ENCODE peak calls at places on chromosomes 6 and 20, in six cellular contexts. T, Y, O, U, L and P are unnamed samples.

GRCh38 chr20:38131588-38132121 is 33.4 kb downstream of the TGM2 start:
- DNase-seq in T (no peak), Y (no peak), L (peak), O (no peak), U (no peak), P (no peak)

GRCh38 chr6:123945386-123945785 is 141.7 kb downstream of the NKAIN2 start:
- DNase-seq in L (no peak), O (no peak), Y (no peak), U (no peak), T (no peak), P (no peak)

GRCh38 chr6:93282521-93283031 is 136.8 kb downstream of the EPHA7 start:
- DNase-seq in U (no peak), T (no peak), L (no peak), Y (no peak), O (no peak), P (no peak)

GRCh38 chr6:5787054-5787720 is 219.5 kb downstream of the NRN1 start:
- DNase-seq in U (no peak), O (no peak), Y (no peak), T (no peak), L (no peak), P (no peak)

GRCh38 chr20:45485388-45485787 is 15.8 kb downstream of the WFDC2 start:
- DNase-seq in U (no peak), L (no peak), T (no peak), O (no peak), Y (no peak), P (no peak)

GRCh38 chr6:152696543-152696942 is 1.2 kb upstream of the MYCT1 start:
- DNase-seq in U (no peak), Y (peak), L (peak), O (no peak), T (no peak), P (no peak)

GRCh38 chr6:113149511-113149910 is 707.6 kb upstream of the MARCKS start:
- DNase-seq in T (no peak), L (no peak), U (no peak), O (no peak), Y (no peak), P (no peak)

GRCh38 chr20:60255866-60256265 is 297.6 kb downstream of the CDH26 start:
- DNase-seq in Y (peak), U (no peak), T (no peak), O (no peak), L (no peak), P (no peak)

GRCh38 chr6:11033825-11034224 is 10.3 kb downstream of the ELOVL2 start:
- DNase-seq in L (peak), O (no peak), T (no peak), Y (peak), U (no peak), P (no peak)

GRCh38 chr20:61942526-61942925 is 123.2 kb downstream of the TAF4 start:
- DNase-seq in U (no peak), Y (no peak), L (no peak), T (no peak), O (no peak), P (peak)

GRCh38 chr20:3660262-3661059 is 2.7 kb downstream of the GFRA4 start:
- DNase-seq in U (peak), T (no peak), Y (no peak), O (no peak), L (no peak), P (no peak)

GRCh38 chr6:118644007-118644406 is 7.4 kb downstream of the CEP85L start:
- DNase-seq in T (no peak), O (no peak), L (peak), Y (peak), U (no peak), P (no peak)

GRCh38 chr20:57953638-57954037 is 243.8 kb upstream of the PMEPA1 start:
- DNase-seq in U (no peak), O (no peak), Y (no peak), L (no peak), T (no peak), P (no peak)
- H2BK15ac ChIP-seq in U (no peak), O (no peak), Y (no peak), L (no peak), T (no peak), P (no peak)

GRCh38 chr6:97963148-97963680 is 680.2 kb upstream of the MMS22L start:
- DNase-seq in T (no peak), L (no peak), O (no peak), U (no peak), Y (no peak), P (no peak)

DNA sequence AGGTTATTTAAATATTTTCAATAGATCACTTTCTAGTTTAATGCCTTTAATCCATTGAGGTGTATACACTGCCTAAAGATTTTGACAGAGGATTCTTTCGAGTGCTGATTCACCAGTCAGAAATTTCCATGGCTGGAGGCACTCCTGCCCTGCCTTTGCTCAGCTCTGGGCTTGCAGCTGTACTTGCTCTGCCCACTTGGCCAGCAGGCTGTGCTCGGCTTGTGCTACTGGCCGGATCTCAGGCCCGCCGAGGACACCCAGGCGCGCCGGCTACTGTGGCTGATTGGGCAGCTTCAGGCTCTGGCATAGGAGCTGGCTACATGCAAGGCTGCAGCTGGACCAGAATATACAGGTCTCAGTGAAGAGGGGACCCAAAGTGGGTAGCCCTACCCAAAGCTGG is 675.1 kb upstream of the MMS22L start:
- DNase-seq in T (peak), Y (no peak), O (peak), L (no peak), U (peak), P (peak)
- H2BK15ac ChIP-seq in T (no peak), Y (no peak), O (no peak), L (no peak), U (no peak), P (no peak)

GRCh38 chr6:33441457-33441856 is 12.9 kb upstream of the ZBTB9 start:
- DNase-seq in Y (no peak), O (no peak), U (no peak), L (no peak), T (no peak), P (no peak)
- H2BK15ac ChIP-seq in Y (no peak), O (no peak), U (no peak), L (no peak), T (no peak), P (no peak)

DNA sequence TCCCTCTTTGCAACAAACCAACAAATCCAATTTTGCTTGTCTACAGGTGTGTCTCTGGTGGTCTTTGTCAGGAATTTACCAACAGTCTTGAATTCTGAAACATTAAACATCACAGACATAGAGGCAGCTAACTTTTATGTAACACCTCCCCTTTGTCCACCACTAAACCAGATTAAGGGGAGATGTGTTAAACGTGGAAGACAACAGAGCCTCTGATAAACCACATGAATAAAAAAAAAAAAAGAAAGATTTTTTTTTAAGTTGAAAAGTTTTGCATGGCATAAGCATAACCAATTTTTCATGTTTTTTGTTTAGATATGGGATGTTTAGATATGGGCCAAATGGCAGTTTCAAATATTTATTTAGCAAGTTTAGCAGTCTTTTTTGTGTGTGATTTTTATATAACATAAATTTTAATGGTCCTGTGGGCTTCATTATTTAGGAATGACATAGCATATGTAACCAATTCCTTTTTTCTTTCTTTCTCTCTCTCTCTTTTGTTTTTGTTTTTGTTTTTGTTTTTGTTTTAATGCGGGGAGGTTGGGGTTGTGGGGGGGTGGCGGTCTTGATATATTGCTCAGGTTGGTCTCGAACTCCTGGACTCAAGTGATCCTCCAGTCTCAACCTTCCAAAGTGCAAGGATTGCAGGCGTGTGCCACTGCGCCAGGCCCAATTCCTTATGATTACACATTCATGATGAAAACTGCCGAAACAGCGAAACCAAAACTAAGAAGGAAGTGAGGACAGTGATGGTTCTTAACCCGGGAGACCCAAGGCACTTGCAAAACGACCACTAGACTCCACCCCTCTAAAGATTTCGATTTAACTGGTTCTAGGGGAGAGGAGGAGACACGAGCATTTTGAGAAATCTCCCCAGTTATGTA is 60.5 kb upstream of the BTN3A2 start:
- DNase-seq in U (no peak), O (no peak), L (peak), Y (peak), T (peak), P (no peak)
- H2BK15ac ChIP-seq in U (no peak), O (no peak), L (no peak), Y (no peak), T (no peak), P (no peak)

GRCh38 chr6:108782231-108783041 is 65.8 kb upstream of the ARMC2 start:
- DNase-seq in T (peak), O (peak), U (peak), Y (peak), L (peak), P (peak)
- H2BK15ac ChIP-seq in T (no peak), O (no peak), U (no peak), Y (peak), L (no peak), P (no peak)